ENCODE peak calls at places on chromosomes 6 and 20, in six cellular contexts. T, G, S, A, F and E are unnamed samples.

GRCh38 chr20:59055302-59055701 is 12.7 kb upstream of the PRELID3B start:
- DNase-seq in T (peak), G (no peak), S (no peak), A (no peak), F (peak), E (no peak)

GRCh38 chr6:3209114-3210023 is 18.1 kb downstream of the TUBB2B start:
- DNase-seq in T (peak), G (peak), S (no peak), A (peak), F (no peak), E (peak)

GRCh38 chr6:169156108-169156821 is 97.4 kb downstream of the THBS2 start:
- DNase-seq in T (no peak), G (peak), S (no peak), A (no peak), F (no peak), E (peak)

GRCh38 chr6:68636710-68637470 is 1.8 kb downstream of the ADGRB3 start:
- DNase-seq in T (no peak), G (no peak), S (no peak), A (no peak), F (no peak), E (no peak)

GRCh38 chr20:57076951-57077350 is 189.5 kb downstream of the BMP7 start:
- DNase-seq in T (no peak), G (peak), S (no peak), A (no peak), F (no peak), E (peak)

GRCh38 chr6:75579951-75580350 is 21.7 kb upstream of the SENP6 start:
- DNase-seq in T (no peak), G (peak), S (no peak), A (no peak), F (no peak), E (no peak)

GRCh38 chr6:17679726-17680125 is 27.0 kb downstream of the NUP153 start:
- DNase-seq in T (no peak), G (no peak), S (no peak), A (no peak), F (no peak), E (no peak)

GRCh38 chr6:32623693-32624092 is 13.5 kb upstream of the HLA-DQA1 start:
- DNase-seq in T (no peak), G (no peak), S (no peak), A (no peak), F (peak), E (no peak)

GRCh38 chr6:17867880-17868279 is 119.6 kb downstream of the KIF13A start:
- DNase-seq in T (no peak), G (peak), S (no peak), A (no peak), F (no peak), E (no peak)

GRCh38 chr6:169921853-169922779 is 170.7 kb downstream of the ERMARD start:
- DNase-seq in T (no peak), G (no peak), S (no peak), A (no peak), F (no peak), E (no peak)

GRCh38 chr6:151391021-151391470 is 313 bp downstream of the ZBTB2 start:
- DNase-seq in T (peak), G (peak), S (peak), A (peak), F (peak), E (peak)

GRCh38 chr20:1224205-1224604 is 1.6 kb upstream of the RAD21L1 start:
- DNase-seq in T (no peak), G (no peak), S (no peak), A (no peak), F (no peak), E (no peak)

GRCh38 chr20:3328501-3328900 is 79.0 kb downstream of the DNAAF9 start:
- DNase-seq in T (no peak), G (no peak), S (no peak), A (no peak), F (peak), E (no peak)

GRCh38 chr20:62628691-62629090 is 13.6 kb upstream of the SLCO4A1 start:
- DNase-seq in T (no peak), G (no peak), S (no peak), A (no peak), F (no peak), E (no peak)